ENCODE peak calls at places on chromosomes 3 and 15, in six cellular contexts. O is upper lobe of right lung, X is hepatocyte, H is HL-60, M is PC-3, W is right cardiac atrium. U is an unnamed sample.

GRCh38 chr15:38038659-38039442 is 104.4 kb downstream of the TMCO5A start:
- DNase-seq in O (no peak), X (no peak), H (no peak), M (peak), W (no peak), U (no peak)

GRCh38 chr3:179450321-179450720 is 949 bp downstream of the GNB4 start:
- DNase-seq in O (no peak), X (no peak), H (no peak), M (no peak), W (no peak), U (no peak)

GRCh38 chr3:23283625-23284024 is 80.5 kb downstream of the UBE2E2 start:
- DNase-seq in O (no peak), X (no peak), H (no peak), M (no peak), W (no peak), U (no peak)

GRCh38 chr3:106534206-106534605 is 665.4 kb upstream of the CBLB start:
- DNase-seq in O (peak), X (no peak), H (peak), M (peak), W (no peak), U (no peak)

GRCh38 chr3:72105306-72105705 is 320.4 kb upstream of the PROK2 start:
- DNase-seq in O (no peak), X (no peak), H (no peak), M (no peak), W (no peak), U (no peak)

GRCh38 chr15:52021128-52021671 is 2.2 kb downstream of the MAPK6 start:
- DNase-seq in O (no peak), X (peak), H (peak), M (peak), W (peak), U (peak)

GRCh38 chr3:189714991-189715961 is 84.1 kb downstream of the TP63 start:
- DNase-seq in O (no peak), X (no peak), H (no peak), M (peak), W (no peak), U (no peak)

GRCh38 chr15:51112078-51112477 is 17.4 kb upstream of the TNFAIP8L3 start:
- DNase-seq in O (no peak), X (no peak), H (no peak), M (no peak), W (no peak), U (no peak)

GRCh38 chr15:73295630-73296286 is 73.0 kb downstream of the HCN4 start:
- DNase-seq in O (no peak), X (peak), H (peak), M (no peak), W (no peak), U (no peak)

GRCh38 chr3:63960048-63960711 is 48.0 kb upstream of the SCAANT1 start:
- DNase-seq in O (no peak), X (no peak), H (no peak), M (peak), W (peak), U (no peak)

GRCh38 chr3:57019057-57019456 is 41.4 kb upstream of the SPATA12 start:
- DNase-seq in O (no peak), X (no peak), H (no peak), M (no peak), W (no peak), U (no peak)

GRCh38 chr3:6657591-6657990 is 203.3 kb upstream of the GRM7 start:
- DNase-seq in O (no peak), X (no peak), H (no peak), M (no peak), W (no peak), U (no peak)

GRCh38 chr3:127688416-127689265 is 15.9 kb downstream of the ABTB1 start:
- DNase-seq in O (peak), X (peak), H (no peak), M (peak), W (peak), U (peak)

GRCh38 chr15:43488790-43489585 is 4.0 kb downstream of the TP53BP1 start:
- DNase-seq in O (no peak), X (no peak), H (no peak), M (no peak), W (no peak), U (no peak)

GRCh38 chr3:156729460-156730179 is 55.2 kb downstream of the TIPARP start:
- DNase-seq in O (no peak), X (no peak), H (no peak), M (no peak), W (no peak), U (no peak)

GRCh38 chr15:69035205-69035917 is 20.9 kb downstream of the NOX5 start:
- DNase-seq in O (no peak), X (peak), H (no peak), M (peak), W (no peak), U (no peak)

GRCh38 chr3:68909719-68910118 is 22.6 kb downstream of the TAFA4 start:
- DNase-seq in O (no peak), X (no peak), H (no peak), M (no peak), W (no peak), U (no peak)

GRCh38 chr3:73399106-73399505 is 225.6 kb downstream of the PDZRN3 start:
- DNase-seq in O (no peak), X (peak), H (peak), M (no peak), W (no peak), U (no peak)

GRCh38 chr3:122642935-122643334 is 37.7 kb upstream of the PARP14 start:
- DNase-seq in O (no peak), X (no peak), H (no peak), M (no peak), W (no peak), U (no peak)

GRCh38 chr3:174440350-174440716 is 418.8 kb upstream of the NAALADL2 start:
- DNase-seq in O (no peak), X (peak), H (no peak), M (peak), W (peak), U (no peak)

GRCh38 chr3:18443670-18444596 is 18.8 kb upstream of the SATB1 start:
- DNase-seq in O (peak), X (peak), H (no peak), M (peak), W (peak), U (peak)

GRCh38 chr3:161104561-161105551 is at the start of gene B3GALNT1:
- DNase-seq in O (peak), X (peak), H (no peak), M (peak), W (peak), U (no peak)

GRCh38 chr3:81871358-81872152 is 110.1 kb upstream of the GBE1 start:
- DNase-seq in O (no peak), X (peak), H (no peak), M (peak), W (no peak), U (no peak)

GRCh38 chr15:80967451-80967850 is 22.2 kb downstream of the MESD start:
- DNase-seq in O (no peak), X (peak), H (no peak), M (no peak), W (no peak), U (no peak)

GRCh38 chr3:148319960-148320359 is 377.7 kb upstream of the AGTR1 start:
- DNase-seq in O (no peak), X (no peak), H (no peak), M (no peak), W (no peak), U (no peak)

GRCh38 chr15:40295870-40296560 is 11.7 kb downstream of the PLCB2 start:
- DNase-seq in O (no peak), X (no peak), H (no peak), M (no peak), W (peak), U (peak)

GRCh38 chr3:177050466-177051237 is 146.6 kb downstream of the TBL1XR1 start:
- DNase-seq in O (no peak), X (peak), H (no peak), M (peak), W (no peak), U (no peak)

GRCh38 chr3:150412599-150413069 is 4.5 kb downstream of the TSC22D2 start:
- DNase-seq in O (no peak), X (peak), H (peak), M (peak), W (no peak), U (no peak)

GRCh38 chr3:71258116-71258515 is 325.4 kb downstream of the FOXP1 start:
- DNase-seq in O (no peak), X (peak), H (no peak), M (peak), W (no peak), U (no peak)

GRCh38 chr3:157074490-157074889 is 85.5 kb downstream of the CCNL1 start:
- DNase-seq in O (no peak), X (no peak), H (no peak), M (no peak), W (no peak), U (no peak)

GRCh38 chr3:132135628-132136333 is 101.0 kb upstream of the CPNE4 start:
- DNase-seq in O (no peak), X (peak), H (no peak), M (peak), W (no peak), U (peak)

GRCh38 chr3:23303601-23304217 is 100.6 kb downstream of the UBE2E2 start:
- DNase-seq in O (no peak), X (no peak), H (no peak), M (no peak), W (no peak), U (no peak)

GRCh38 chr3:87057474-87057873 is 66.5 kb upstream of the VGLL3 start:
- DNase-seq in O (no peak), X (no peak), H (no peak), M (no peak), W (no peak), U (no peak)

GRCh38 chr3:156323466-156323865 is 203.1 kb downstream of the KCNAB1 start:
- DNase-seq in O (no peak), X (peak), H (peak), M (peak), W (no peak), U (no peak)

GRCh38 chr3:33900809-33901505 is 102.5 kb downstream of the PDCD6IP start:
- DNase-seq in O (no peak), X (no peak), H (no peak), M (no peak), W (no peak), U (no peak)

GRCh38 chr3:159987291-159987711 is 1.3 kb upstream of the IL12A start:
- DNase-seq in O (no peak), X (no peak), H (no peak), M (peak), W (no peak), U (no peak)

DNA sequence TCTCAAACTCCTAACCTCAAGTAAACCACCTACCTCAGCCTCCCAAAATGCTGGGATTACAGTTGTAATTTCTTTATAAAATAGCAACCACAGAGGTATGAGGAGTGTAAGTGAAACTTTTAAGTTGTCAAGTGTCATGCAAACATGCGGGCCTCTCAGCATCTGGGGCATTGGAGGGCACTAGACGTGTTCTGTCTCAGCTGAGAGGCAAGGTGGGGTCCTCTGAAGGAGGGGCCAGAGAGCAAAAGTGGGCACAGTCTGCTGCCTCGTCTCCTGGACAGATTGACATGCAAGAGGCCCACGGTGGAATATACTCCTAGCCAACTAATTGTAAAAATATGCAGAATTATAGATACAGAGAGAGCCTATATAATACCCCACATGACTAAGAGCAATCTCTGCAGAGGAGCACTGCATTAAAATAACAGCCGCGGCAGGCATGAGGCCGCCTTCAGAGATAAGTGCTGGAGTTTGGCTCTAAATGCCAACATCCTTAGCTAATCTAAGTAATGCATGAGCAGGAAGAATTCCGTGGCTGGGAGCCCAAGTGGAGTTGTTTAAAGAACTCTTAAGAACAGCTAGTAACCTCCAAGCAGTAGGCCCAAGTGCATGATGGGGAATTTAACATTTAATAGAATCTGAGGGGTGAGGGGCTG is 87.8 kb upstream of the RNU6-1 start:
- DNase-seq in O (peak), X (peak), H (no peak), M (peak), W (peak), U (no peak)
- H3K27ac ChIP-seq in O (peak), X (peak), H (no peak), M (no peak), W (peak), U (no peak)

DNA sequence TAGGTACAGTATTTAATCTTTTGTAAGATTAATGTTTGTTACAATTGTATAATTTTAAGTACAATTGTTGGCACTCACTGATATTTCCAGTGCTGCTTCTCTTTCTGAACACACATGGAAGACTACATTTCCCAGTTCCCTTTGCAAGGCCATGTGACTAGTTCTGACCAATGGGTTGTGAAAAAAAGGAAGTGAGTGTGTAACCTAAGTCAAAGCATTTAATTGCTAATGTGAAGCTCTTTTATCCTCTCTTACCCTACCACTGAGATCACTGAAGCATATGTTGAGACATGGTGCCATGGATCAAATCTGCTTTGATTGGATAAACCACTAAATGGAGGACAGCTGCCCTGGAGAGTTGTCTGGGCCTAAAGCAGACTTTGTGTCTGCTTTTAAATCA is 83.9 kb upstream of the PLXND1 start:
- DNase-seq in O (no peak), X (peak), H (peak), M (peak), W (no peak), U (no peak)
- H3K27ac ChIP-seq in O (no peak), X (no peak), H (no peak), M (no peak), W (no peak), U (peak)

GRCh38 chr3:153591566-153592221 is 429.7 kb downstream of the RAP2B start:
- DNase-seq in O (no peak), X (no peak), H (peak), M (peak), W (no peak), U (no peak)
- H3K27ac ChIP-seq in O (no peak), X (no peak), H (no peak), M (no peak), W (no peak), U (no peak)

GRCh38 chr3:172135766-172136729 is 96.7 kb downstream of the FNDC3B start:
- DNase-seq in O (no peak), X (no peak), H (peak), M (no peak), W (no peak), U (no peak)
- H3K27ac ChIP-seq in O (peak), X (peak), H (peak), M (peak), W (no peak), U (peak)

GRCh38 chr3:153052096-153052460 is 109.9 kb upstream of the RAP2B start:
- DNase-seq in O (no peak), X (peak), H (no peak), M (peak), W (peak), U (peak)
- H3K27ac ChIP-seq in O (no peak), X (peak), H (no peak), M (peak), W (no peak), U (peak)

GRCh38 chr15:65916664-65917406 is 47.5 kb downstream of the RAB11A start:
- DNase-seq in O (peak), X (peak), H (no peak), M (peak), W (peak), U (peak)
- H3K27ac ChIP-seq in O (no peak), X (no peak), H (no peak), M (no peak), W (no peak), U (no peak)

GRCh38 chr3:4687167-4687566 is 194.0 kb downstream of the ITPR1 start:
- DNase-seq in O (no peak), X (peak), H (no peak), M (peak), W (no peak), U (no peak)

GRCh38 chr3:4688411-4688810 is 195.3 kb downstream of the ITPR1 start:
- DNase-seq in O (no peak), X (peak), H (no peak), M (no peak), W (no peak), U (no peak)

GRCh38 chr3:4689021-4689420 is 195.9 kb downstream of the ITPR1 start:
- DNase-seq in O (no peak), X (no peak), H (no peak), M (no peak), W (no peak), U (no peak)

GRCh38 chr3:4686619-4687018 is 193.5 kb downstream of the ITPR1 start:
- DNase-seq in O (no peak), X (no peak), H (no peak), M (no peak), W (no peak), U (no peak)

DNA sequence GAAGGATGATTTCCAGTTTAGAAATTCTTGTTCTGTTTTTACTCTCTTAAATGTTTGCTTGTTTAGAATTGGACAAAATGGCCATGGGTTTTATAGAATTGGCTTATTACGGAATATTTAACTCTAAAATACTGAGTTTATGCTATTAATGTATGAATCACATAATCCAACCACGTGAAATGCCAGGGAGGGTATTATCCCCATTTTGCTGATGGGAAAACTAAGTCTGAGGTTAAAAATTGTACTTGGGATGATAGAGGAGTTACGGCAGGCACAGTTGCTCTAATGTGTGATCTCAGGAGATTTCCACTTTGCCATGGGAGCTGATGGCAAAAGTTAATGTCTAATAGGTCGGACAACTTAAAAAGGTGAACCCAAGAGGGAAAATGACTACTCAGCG is 194.4 kb downstream of the ITPR1 start:
- DNase-seq in O (no peak), X (no peak), H (no peak), M (no peak), W (no peak), U (no peak)
- H3K27ac ChIP-seq in O (no peak), X (peak), H (no peak), M (no peak), W (no peak), U (no peak)

U was measured in RWPE2.